ENCODE peak calls at places on chromosomes 3 and 15, in five cellular contexts. One of them, this sample, is unnamed.

GRCh38 chr15:99295840-99296239 is 44.6 kb downstream of the LRRC28 start:
- DNase-seq in K562: no peak
- DNase-seq in HepG2: no peak
- DNase-seq in PC-3: no peak
- DNase-seq in neuronal stem cell: no peak
- DNase-seq in this sample: no peak

GRCh38 chr3:54970895-54971294 is 43.0 kb upstream of the LRTM1 start:
- DNase-seq in K562: no peak
- DNase-seq in PC-3: no peak
- DNase-seq in HepG2: no peak
- DNase-seq in neuronal stem cell: no peak
- DNase-seq in this sample: no peak

GRCh38 chr15:77538793-77539487 is 93.8 kb downstream of the LINGO1 start:
- DNase-seq in K562: no peak
- DNase-seq in PC-3: no peak
- DNase-seq in HepG2: no peak
- DNase-seq in neuronal stem cell: no peak
- DNase-seq in this sample: no peak

GRCh38 chr3:11655188-11655928 is 11.6 kb upstream of the VGLL4 start:
- DNase-seq in PC-3: peak; percentile 31
- DNase-seq in K562: no peak
- DNase-seq in neuronal stem cell: no peak
- DNase-seq in HepG2: no peak
- DNase-seq in this sample: peak; percentile 61

GRCh38 chr3:107222927-107223326 is 154.3 kb upstream of the CCDC54 start:
- DNase-seq in HepG2: no peak
- DNase-seq in PC-3: peak; percentile 75
- DNase-seq in neuronal stem cell: no peak
- DNase-seq in K562: no peak
- DNase-seq in this sample: no peak

GRCh38 chr3:144128117-144128892 is 156.7 kb downstream of the DIPK2A start:
- DNase-seq in K562: no peak
- DNase-seq in neuronal stem cell: no peak
- DNase-seq in HepG2: no peak
- DNase-seq in PC-3: no peak
- DNase-seq in this sample: peak; percentile 60

GRCh38 chr15:85443046-85443445 is 62.6 kb downstream of the AKAP13 start:
- DNase-seq in neuronal stem cell: no peak
- DNase-seq in PC-3: no peak
- DNase-seq in K562: no peak
- DNase-seq in HepG2: no peak
- DNase-seq in this sample: no peak

GRCh38 chr3:127456471-127457093 is 134.0 kb downstream of the TPRA1 start:
- DNase-seq in PC-3: peak; percentile 69
- DNase-seq in HepG2: no peak
- DNase-seq in neuronal stem cell: no peak
- DNase-seq in K562: no peak
- DNase-seq in this sample: no peak

GRCh38 chr3:168395551-168395950 is 299.8 kb upstream of the GOLIM4 start:
- DNase-seq in HepG2: no peak
- DNase-seq in K562: no peak
- DNase-seq in PC-3: no peak
- DNase-seq in neuronal stem cell: no peak
- DNase-seq in this sample: peak; percentile 4

GRCh38 chr3:100982710-100983109 is 10.5 kb downstream of the ABI3BP start:
- DNase-seq in K562: no peak
- DNase-seq in PC-3: no peak
- DNase-seq in neuronal stem cell: no peak
- DNase-seq in HepG2: no peak
- DNase-seq in this sample: no peak

GRCh38 chr3:45943207-45943846 is at the start of gene CXCR6:
- DNase-seq in HepG2: no peak
- DNase-seq in K562: no peak
- DNase-seq in neuronal stem cell: no peak
- DNase-seq in PC-3: peak; percentile 36
- DNase-seq in this sample: no peak

GRCh38 chr15:53453253-53454105 is 306.0 kb downstream of the WDR72 start:
- DNase-seq in HepG2: peak; percentile 100
- DNase-seq in PC-3: no peak
- DNase-seq in K562: no peak
- DNase-seq in neuronal stem cell: no peak
- DNase-seq in this sample: no peak

GRCh38 chr3:195549001-195549400 is 5.9 kb upstream of the PPP1R2 start:
- DNase-seq in PC-3: peak; percentile 18
- DNase-seq in HepG2: no peak
- DNase-seq in K562: no peak
- DNase-seq in neuronal stem cell: no peak
- DNase-seq in this sample: no peak
- H3K4me2 ChIP-seq in PC-3: no peak overlapping the region
- H3K4me2 ChIP-seq in HepG2: peak overlapping the region; percentile 77
- H3K4me2 ChIP-seq in K562: no peak overlapping the region
- H3K4me2 ChIP-seq in neuronal stem cell: no peak overlapping the region
- H3K4me2 ChIP-seq in this sample: no peak overlapping the region

GRCh38 chr3:189630667-189631372 is 369 bp upstream of the TP63 start:
- DNase-seq in PC-3: no peak
- DNase-seq in K562: no peak
- DNase-seq in neuronal stem cell: no peak
- DNase-seq in HepG2: no peak
- DNase-seq in this sample: no peak
- H3K4me3 ChIP-seq in PC-3: no peak overlapping the region
- H3K4me3 ChIP-seq in K562: no peak overlapping the region
- H3K4me3 ChIP-seq in neuronal stem cell: no peak overlapping the region
- H3K4me3 ChIP-seq in HepG2: no peak overlapping the region
- H3K4me3 ChIP-seq in this sample: no peak overlapping the region

GRCh38 chr3:13300546-13301294 is 119.4 kb downstream of the NUP210 start:
- DNase-seq in HepG2: no peak
- DNase-seq in neuronal stem cell: no peak
- DNase-seq in K562: no peak
- DNase-seq in PC-3: no peak
- DNase-seq in this sample: no peak
- H3K4me2 ChIP-seq in HepG2: no peak overlapping the region
- H3K4me2 ChIP-seq in neuronal stem cell: no peak overlapping the region
- H3K4me2 ChIP-seq in K562: no peak overlapping the region
- H3K4me2 ChIP-seq in PC-3: no peak overlapping the region
- H3K4me2 ChIP-seq in this sample: peak overlapping the region; percentile 15

GRCh38 chr3:23944007-23944760 is 902 bp upstream of the NR1D2 start:
- DNase-seq in neuronal stem cell: peak; percentile 20
- DNase-seq in K562: no peak
- DNase-seq in PC-3: no peak
- DNase-seq in HepG2: no peak
- DNase-seq in this sample: no peak
- H3K4me3 ChIP-seq in neuronal stem cell: peak overlapping the region; percentile 88
- H3K4me3 ChIP-seq in K562: peak overlapping the region; percentile 59
- H3K4me3 ChIP-seq in PC-3: peak overlapping the region; percentile 74
- H3K4me3 ChIP-seq in HepG2: peak overlapping the region; percentile 67
- H3K4me3 ChIP-seq in this sample: peak overlapping the region; percentile 77

GRCh38 chr3:152331018-152331541 is 62.4 kb downstream of the MBNL1 start:
- DNase-seq in PC-3: peak; percentile 98
- DNase-seq in HepG2: peak; percentile 29
- DNase-seq in K562: peak; percentile 51
- DNase-seq in neuronal stem cell: no peak
- DNase-seq in this sample: no peak
- H3K4me2 ChIP-seq in PC-3: peak overlapping the region; percentile 69
- H3K4me2 ChIP-seq in HepG2: no peak overlapping the region
- H3K4me2 ChIP-seq in K562: peak overlapping the region; percentile 56
- H3K4me2 ChIP-seq in neuronal stem cell: no peak overlapping the region
- H3K4me2 ChIP-seq in this sample: no peak overlapping the region

GRCh38 chr3:63142681-63143080 is 135.4 kb upstream of the SYNPR start:
- DNase-seq in K562: no peak
- DNase-seq in neuronal stem cell: no peak
- DNase-seq in PC-3: no peak
- DNase-seq in HepG2: no peak
- DNase-seq in this sample: no peak

GRCh38 chr3:63151893-63152292 is 126.2 kb upstream of the SYNPR start:
- DNase-seq in PC-3: no peak
- DNase-seq in HepG2: no peak
- DNase-seq in neuronal stem cell: no peak
- DNase-seq in K562: no peak
- DNase-seq in this sample: no peak

DNA sequence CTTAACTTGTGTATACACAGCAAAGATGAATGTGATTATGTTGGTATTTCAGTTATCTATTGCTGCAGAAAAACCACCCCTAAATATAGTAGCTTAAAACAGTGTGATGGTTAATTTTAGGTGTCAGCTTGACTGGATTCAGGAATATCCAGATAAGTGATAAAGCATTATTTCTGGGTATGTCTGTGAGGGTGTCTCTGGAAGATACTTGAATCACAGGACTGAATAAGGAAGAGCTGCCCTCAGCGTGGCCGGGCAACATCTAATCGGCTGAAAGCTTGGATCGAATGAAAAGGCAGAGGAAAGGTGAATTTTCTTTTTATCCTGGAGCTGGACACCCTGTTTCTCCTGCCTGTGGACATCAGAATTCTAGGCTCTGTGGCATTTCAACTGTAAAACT is 132.0 kb upstream of the SYNPR start:
- DNase-seq in PC-3: no peak
- DNase-seq in K562: no peak
- DNase-seq in HepG2: no peak
- DNase-seq in neuronal stem cell: no peak
- DNase-seq in this sample: no peak
- H3K4me3 ChIP-seq in PC-3: no peak overlapping the region
- H3K4me3 ChIP-seq in K562: no peak overlapping the region
- H3K4me3 ChIP-seq in HepG2: no peak overlapping the region
- H3K4me3 ChIP-seq in neuronal stem cell: no peak overlapping the region
- H3K4me3 ChIP-seq in this sample: no peak overlapping the region

DNA sequence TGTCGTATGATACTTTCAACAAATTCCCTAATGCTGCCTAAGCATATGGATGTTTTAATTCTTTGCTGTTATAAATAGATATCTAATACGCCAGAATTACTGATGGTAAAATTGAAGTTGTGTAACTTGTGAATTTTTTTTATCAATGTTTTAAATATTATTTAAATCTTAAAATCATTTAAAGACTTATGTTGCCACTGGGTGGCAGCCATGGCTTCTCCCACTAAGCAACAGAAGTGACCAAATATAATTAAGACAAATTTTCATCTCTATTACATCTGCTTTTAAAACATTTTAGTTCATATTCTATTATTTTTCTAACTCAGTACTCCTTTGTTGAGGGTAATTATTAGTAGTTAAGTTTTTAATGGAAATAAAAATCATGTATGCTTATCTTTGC is 8.1 kb upstream of the IL20RB start:
- DNase-seq in PC-3: no peak
- DNase-seq in HepG2: no peak
- DNase-seq in K562: no peak
- DNase-seq in neuronal stem cell: no peak
- DNase-seq in this sample: no peak
- H3K4me2 ChIP-seq in PC-3: no peak overlapping the region
- H3K4me2 ChIP-seq in HepG2: no peak overlapping the region
- H3K4me2 ChIP-seq in K562: no peak overlapping the region
- H3K4me2 ChIP-seq in neuronal stem cell: no peak overlapping the region
- H3K4me2 ChIP-seq in this sample: no peak overlapping the region

DNA sequence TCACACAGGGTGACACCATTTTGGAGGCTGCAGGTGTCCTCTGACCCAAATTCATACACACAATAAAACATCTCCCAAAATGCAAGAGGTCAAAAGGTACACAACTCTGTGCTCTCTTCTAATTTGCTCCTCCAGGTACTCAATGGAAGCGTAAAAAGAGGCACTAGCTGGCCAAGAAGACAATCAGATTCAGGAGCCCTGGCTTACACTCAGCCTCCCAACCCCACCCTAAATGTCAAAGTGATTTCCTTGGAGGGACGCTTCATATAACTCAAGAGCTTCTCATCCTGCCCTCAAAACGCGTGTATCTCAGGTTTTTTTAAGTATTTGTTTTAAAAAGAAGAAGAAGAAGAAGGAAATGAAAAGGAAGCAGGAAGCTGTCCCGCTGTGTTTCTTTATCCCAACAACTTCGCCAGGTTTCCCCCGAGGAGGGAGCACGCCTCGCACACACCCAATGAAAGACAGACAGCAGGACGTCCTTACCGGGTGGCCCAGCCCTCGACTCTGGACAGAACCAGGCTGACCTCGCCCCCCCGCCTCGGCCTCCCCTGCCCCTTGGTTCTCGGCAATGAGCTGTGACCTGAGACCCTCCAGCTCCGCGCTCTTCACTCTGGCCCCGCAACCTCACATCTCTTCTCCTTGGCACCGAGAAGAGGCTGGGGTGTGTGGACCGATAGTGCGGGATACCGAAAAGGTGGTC is 620.7 kb upstream of the ZNF385D start:
- DNase-seq in K562: no peak
- DNase-seq in neuronal stem cell: peak; percentile 15
- DNase-seq in PC-3: no peak
- DNase-seq in HepG2: no peak
- DNase-seq in this sample: peak; percentile 49
- H3K4me3 ChIP-seq in K562: no peak overlapping the region
- H3K4me3 ChIP-seq in neuronal stem cell: no peak overlapping the region
- H3K4me3 ChIP-seq in PC-3: no peak overlapping the region
- H3K4me3 ChIP-seq in HepG2: no peak overlapping the region
- H3K4me3 ChIP-seq in this sample: peak overlapping the region; percentile 54

GRCh38 chr3:33541918-33542317 is 101.7 kb upstream of the UBP1 start:
- DNase-seq in PC-3: peak; percentile 5
- DNase-seq in neuronal stem cell: no peak
- DNase-seq in K562: no peak
- DNase-seq in HepG2: no peak
- DNase-seq in this sample: no peak
- H3K4me2 ChIP-seq in PC-3: no peak overlapping the region
- H3K4me2 ChIP-seq in neuronal stem cell: no peak overlapping the region
- H3K4me2 ChIP-seq in K562: no peak overlapping the region
- H3K4me2 ChIP-seq in HepG2: no peak overlapping the region
- H3K4me2 ChIP-seq in this sample: no peak overlapping the region

GRCh38 chr15:31021067-31021665 is 29.7 kb upstream of the MTMR10 start:
- DNase-seq in K562: no peak
- DNase-seq in PC-3: no peak
- DNase-seq in neuronal stem cell: no peak
- DNase-seq in HepG2: no peak
- DNase-seq in this sample: no peak

GRCh38 chr15:31025996-31026395 is 34.6 kb upstream of the MTMR10 start:
- DNase-seq in neuronal stem cell: no peak
- DNase-seq in HepG2: no peak
- DNase-seq in PC-3: no peak
- DNase-seq in K562: peak; percentile 21
- DNase-seq in this sample: no peak

GRCh38 chr15:31024979-31025378 is 33.6 kb upstream of the MTMR10 start:
- DNase-seq in PC-3: no peak
- DNase-seq in K562: no peak
- DNase-seq in neuronal stem cell: no peak
- DNase-seq in HepG2: peak; percentile 51
- DNase-seq in this sample: no peak

GRCh38 chr15:31024330-31024729 is 32.9 kb upstream of the MTMR10 start:
- DNase-seq in K562: no peak
- DNase-seq in neuronal stem cell: peak; percentile 36
- DNase-seq in PC-3: peak; percentile 32
- DNase-seq in HepG2: peak; percentile 79
- DNase-seq in this sample: peak; percentile 41

GRCh38 chr15:31023841-31024240 is 32.4 kb upstream of the MTMR10 start:
- DNase-seq in HepG2: no peak
- DNase-seq in K562: no peak
- DNase-seq in PC-3: no peak
- DNase-seq in neuronal stem cell: no peak
- DNase-seq in this sample: no peak
- H3K4me3 ChIP-seq in HepG2: no peak overlapping the region
- H3K4me3 ChIP-seq in K562: no peak overlapping the region
- H3K4me3 ChIP-seq in PC-3: no peak overlapping the region
- H3K4me3 ChIP-seq in neuronal stem cell: no peak overlapping the region
- H3K4me3 ChIP-seq in this sample: no peak overlapping the region

This sample was measured in neural progenitor cell.